ENCODE peak calls at places on chromosomes 13 and 19, in six cellular contexts. W is IMR-90, E is heart right ventricle, L is heart left ventricle, P is HCT116, J is tibial nerve. B is an unnamed sample.

GRCh38 chr13:61170791-61171330 is 244.8 kb downstream of the PCDH20 start:
- DNase-seq in W (no peak), E (peak; percentile 9), L (no peak), P (no peak), J (no peak), B (no peak)

GRCh38 chr13:24407844-24408243 is 98.5 kb downstream of the C1QTNF9 start:
- DNase-seq in W (no peak), E (no peak), L (no peak), P (no peak), J (no peak), B (no peak)

GRCh38 chr19:49908480-49909420 is 12.1 kb upstream of the IL4I1 start:
- DNase-seq in W (no peak), E (no peak), L (no peak), P (no peak), J (no peak), B (no peak)

GRCh38 chr13:113495494-113496251 is 5.2 kb upstream of the DCUN1D2 start:
- DNase-seq in W (peak; percentile 41), E (no peak), L (no peak), P (no peak), J (no peak), B (no peak)

GRCh38 chr13:44108345-44108858 is 228.7 kb downstream of the LACC1 start:
- DNase-seq in W (no peak), E (peak; percentile 53), L (peak; percentile 25), P (no peak), J (no peak), B (peak; percentile 65)

GRCh38 chr19:29683009-29683408 is 17.7 kb downstream of the PLEKHF1 start:
- DNase-seq in W (no peak), E (no peak), L (no peak), P (no peak), J (no peak), B (no peak)

GRCh38 chr13:75407998-75408397 is 74.0 kb downstream of the TBC1D4 start:
- DNase-seq in W (no peak), E (no peak), L (no peak), P (no peak), J (no peak), B (no peak)

GRCh38 chr13:42377640-42378382 is 105.9 kb downstream of the AKAP11 start:
- DNase-seq in W (no peak), E (no peak), L (no peak), P (no peak), J (no peak), B (no peak)

GRCh38 chr13:46053162-46054012 is 841 bp upstream of the ZC3H13 start:
- DNase-seq in W (no peak), E (no peak), L (no peak), P (no peak), J (no peak), B (no peak)

GRCh38 chr13:51015973-51016372 is 95.1 kb downstream of the C13orf42 start:
- DNase-seq in W (no peak), E (no peak), L (no peak), P (no peak), J (no peak), B (no peak)

GRCh38 chr13:78610381-78610883 is 7.1 kb upstream of the POU4F1 start:
- DNase-seq in W (peak; percentile 49), E (no peak), L (no peak), P (no peak), J (no peak), B (no peak)

GRCh38 chr19:13051581-13052165 is 51.0 kb downstream of the LYL1 start:
- DNase-seq in W (peak; percentile 24), E (peak; percentile 67), L (peak; percentile 73), P (no peak), J (peak; percentile 50), B (no peak)

GRCh38 chr13:51724721-51725120 is 79.2 kb downstream of the DHRS12 start:
- DNase-seq in W (peak; percentile 28), E (no peak), L (no peak), P (no peak), J (no peak), B (no peak)

GRCh38 chr13:108200781-108201398 is 14.4 kb downstream of the LIG4 start:
- DNase-seq in W (peak; percentile 43), E (no peak), L (no peak), P (no peak), J (no peak), B (no peak)

GRCh38 chr13:94088742-94089141 is 390.7 kb downstream of the DCT start:
- DNase-seq in W (no peak), E (no peak), L (no peak), P (no peak), J (no peak), B (no peak)

GRCh38 chr19:998064-998463 is 2.2 kb upstream of the GRIN3B start:
- DNase-seq in W (no peak), E (no peak), L (no peak), P (no peak), J (no peak), B (no peak)

GRCh38 chr19:993831-994393 is 6.3 kb upstream of the GRIN3B start:
- DNase-seq in W (no peak), E (no peak), L (no peak), P (no peak), J (no peak), B (peak; percentile 83)

GRCh38 chr19:994516-994915 is 5.7 kb upstream of the GRIN3B start:
- DNase-seq in W (no peak), E (no peak), L (no peak), P (no peak), J (no peak), B (peak; percentile 26)

GRCh38 chr19:995051-995827 is 5.0 kb upstream of the GRIN3B start:
- DNase-seq in W (no peak), E (no peak), L (no peak), P (no peak), J (no peak), B (peak; percentile 90)

GRCh38 chr19:996051-996838 is 4.0 kb upstream of the GRIN3B start:
- DNase-seq in W (peak; percentile 53), E (no peak), L (no peak), P (no peak), J (no peak), B (no peak)
- H3K27me3 ChIP-seq in W (peaks cover 42% of the 10 kb centered on the region), E (peaks cover 61% of the 10 kb centered on the region), L (peaks cover 49% of the 10 kb centered on the region), P (no peaks in the 10 kb centered on the region), J (no peaks in the 10 kb centered on the region), B (peaks cover 16% of the 10 kb centered on the region)

DNA sequence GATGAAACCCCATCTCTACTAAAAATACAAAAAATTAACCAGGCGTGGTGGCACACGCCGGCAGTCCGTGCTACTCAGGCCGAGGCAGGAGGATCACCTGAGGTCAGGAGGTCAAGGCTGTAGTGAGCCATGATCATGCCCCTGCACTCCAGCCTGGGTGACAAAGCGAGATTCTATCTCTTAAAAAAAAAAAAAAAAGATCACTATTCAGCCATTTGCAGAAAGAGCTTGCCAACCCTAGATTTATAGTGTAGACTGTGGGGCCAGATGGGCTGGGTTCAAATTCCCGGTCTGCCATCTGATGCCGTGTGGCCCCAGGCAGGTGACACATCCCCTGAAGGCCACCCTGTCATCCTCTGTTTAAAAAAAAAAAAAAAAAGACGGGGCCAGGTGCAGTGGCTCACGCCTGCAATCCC is 28.9 kb downstream of the SMIM24 start:
- DNase-seq in W (no peak), E (no peak), L (no peak), P (no peak), J (no peak), B (no peak)
- H3K36me3 ChIP-seq in W (peaks cover 61% of the 10 kb centered on the region), E (peaks cover 27% of the 10 kb centered on the region), L (peaks cover 86% of the 10 kb centered on the region), P (peaks cover 49% of the 10 kb centered on the region), J (peaks cover 25% of the 10 kb centered on the region), B (peaks cover 90% of the 10 kb centered on the region)

GRCh38 chr19:48255376-48256303 is at the start of gene CARD8:
- DNase-seq in W (peak; percentile 88), E (peak; percentile 68), L (peak; percentile 85), P (peak; percentile 84), J (peak; percentile 75), B (peak; percentile 87)
- TF ChIP-seq CTCF in W (peak; percentile 0), E (no peak), L (no peak), P (no peak), J (no peak), B (no peak)

DNA sequence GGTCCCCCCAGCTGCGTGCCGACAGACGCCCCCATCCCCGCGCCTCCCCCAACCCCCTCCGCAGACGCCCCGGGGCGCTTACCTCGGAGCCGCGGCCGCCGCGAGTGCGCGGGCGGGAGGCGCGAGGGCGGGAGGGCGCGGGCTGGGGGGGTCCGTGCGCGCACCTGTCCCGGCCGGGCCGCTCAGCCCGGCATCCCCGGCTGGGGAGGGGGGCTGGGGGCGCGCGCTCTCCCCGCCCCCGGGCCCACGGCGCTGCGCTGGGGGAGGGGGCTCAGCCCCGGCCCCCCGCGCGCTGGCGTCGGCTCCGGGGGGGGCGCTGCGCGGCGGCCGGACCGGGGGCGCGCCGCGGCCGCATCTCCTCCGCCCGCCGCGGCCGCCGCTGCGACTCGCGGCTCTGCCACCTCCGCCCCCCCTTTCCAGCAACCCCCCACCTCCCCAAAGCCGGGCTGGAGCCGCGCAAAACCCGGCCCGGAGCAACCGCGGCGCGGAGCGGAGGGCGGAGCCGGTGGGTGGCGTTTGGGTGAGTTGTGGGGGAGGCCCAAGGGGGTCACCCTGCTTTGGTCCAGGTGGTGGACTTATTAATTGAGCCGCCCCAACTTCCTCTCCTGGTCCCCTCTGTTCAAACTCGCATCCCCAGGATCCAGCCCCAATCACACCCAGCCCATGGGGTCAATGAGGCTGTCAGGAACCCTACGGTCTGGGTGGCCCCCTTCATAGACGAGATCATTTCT is 22.1 kb upstream of the SEMA6B start:
- DNase-seq in W (no peak), E (no peak), L (no peak), P (no peak), J (no peak), B (no peak)
- H3K27me3 ChIP-seq in W (peaks cover 56% of the 10 kb centered on the region), E (peaks cover 61% of the 10 kb centered on the region), L (peaks cover 32% of the 10 kb centered on the region), P (no peaks in the 10 kb centered on the region), J (no peaks in the 10 kb centered on the region), B (peaks cover 8% of the 10 kb centered on the region)